ENCODE peak calls at places on chromosomes 6 and 20, in four cellular contexts. Z, Q, J and K are unnamed samples. For H3K4me1, the result is how much of the 10 kb centered on the place peaks cover.

GRCh38 chr6:139981810-139982550 is 607.5 kb upstream of the CITED2 start:
- DNase-seq in Z (peak), Q (no peak), J (peak), K (no peak)

GRCh38 chr20:53247460-53248103 is 275.4 kb downstream of the TSHZ2 start:
- DNase-seq in Z (no peak), Q (no peak), J (no peak), K (no peak)

GRCh38 chr6:93784794-93785757 is 365.7 kb upstream of the EPHA7 start:
- DNase-seq in Z (no peak), Q (no peak), J (peak), K (no peak)

GRCh38 chr6:117425431-117426153 is at the start of gene ROS1:
- DNase-seq in Z (no peak), Q (no peak), J (no peak), K (no peak)

GRCh38 chr6:105276374-105276773 is 96.6 kb upstream of the POPDC3 start:
- DNase-seq in Z (no peak), Q (no peak), J (no peak), K (no peak)

GRCh38 chr20:42972591-42972990 is 217.1 kb downstream of the PTPRT start:
- DNase-seq in Z (no peak), Q (no peak), J (no peak), K (no peak)

GRCh38 chr20:38153011-38153329 is 12.1 kb downstream of the TGM2 start:
- DNase-seq in Z (no peak), Q (no peak), J (no peak), K (no peak)

GRCh38 chr6:42093582-42094329 is 43.4 kb downstream of the TAF8 start:
- DNase-seq in Z (peak), Q (peak), J (peak), K (no peak)

GRCh38 chr20:46558511-46558959 is 8.1 kb upstream of the OCSTAMP start:
- DNase-seq in Z (no peak), Q (peak), J (peak), K (peak)

GRCh38 chr20:24953621-24954133 is 4.6 kb downstream of the CST7 start:
- DNase-seq in Z (no peak), Q (peak), J (no peak), K (no peak)
- H3K4me1 ChIP-seq in Z (under half), Q (under half), J (under half), K (under half)

GRCh38 chr20:10711903-10712373 is 38.1 kb upstream of the JAG1 start:
- DNase-seq in Z (no peak), Q (no peak), J (no peak), K (no peak)

GRCh38 chr20:10714236-10714975 is 40.6 kb upstream of the JAG1 start:
- DNase-seq in Z (no peak), Q (no peak), J (no peak), K (no peak)

GRCh38 chr20:10716855-10717254 is 43.1 kb upstream of the JAG1 start:
- DNase-seq in Z (no peak), Q (no peak), J (no peak), K (no peak)

GRCh38 chr20:10713161-10713560 is 39.4 kb upstream of the JAG1 start:
- DNase-seq in Z (no peak), Q (no peak), J (no peak), K (no peak)

DNA sequence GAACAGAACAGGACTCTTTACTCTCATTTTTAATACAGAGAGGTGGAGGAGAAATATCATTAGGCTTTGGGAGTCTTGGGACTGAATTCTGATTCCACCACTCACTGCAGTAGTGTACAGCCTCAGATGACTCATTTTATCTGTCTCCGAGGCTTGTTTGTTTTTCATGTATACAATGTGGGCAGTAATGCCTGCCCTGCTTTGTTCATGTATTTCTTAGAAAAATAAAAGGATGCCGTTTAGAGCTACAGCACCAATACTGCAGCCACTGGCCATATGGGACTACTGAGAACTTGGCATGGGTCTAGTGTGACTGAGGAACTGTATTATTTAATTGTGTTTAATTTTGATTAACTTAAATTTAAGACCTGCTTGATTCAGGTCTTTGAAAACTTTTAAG is 41.2 kb upstream of the JAG1 start:
- DNase-seq in Z (no peak), Q (no peak), J (peak), K (no peak)
- H3K4me1 ChIP-seq in Z (under half), Q (under half), J (under half), K (under half)

GRCh38 chr6:157760137-157760536 is 62.9 kb upstream of the SNX9 start:
- DNase-seq in Z (no peak), Q (no peak), J (no peak), K (no peak)

GRCh38 chr6:157759028-157759427 is 64.0 kb upstream of the SNX9 start:
- DNase-seq in Z (no peak), Q (no peak), J (no peak), K (no peak)

GRCh38 chr6:157761926-157762325 is 61.1 kb upstream of the SNX9 start:
- DNase-seq in Z (no peak), Q (no peak), J (no peak), K (no peak)

GRCh38 chr6:157761331-157761921 is 61.6 kb upstream of the SNX9 start:
- DNase-seq in Z (no peak), Q (no peak), J (peak), K (no peak)

GRCh38 chr6:157760589-157761330 is 62.3 kb upstream of the SNX9 start:
- DNase-seq in Z (no peak), Q (no peak), J (peak), K (no peak)
- H3K4me1 ChIP-seq in Z (under half), Q (half or more), J (half or more), K (under half)

GRCh38 chr6:144416244-144416643 is 131.1 kb downstream of the UTRN start:
- DNase-seq in Z (no peak), Q (no peak), J (no peak), K (no peak)
- H3K4me1 ChIP-seq in Z (under half), Q (under half), J (under half), K (under half)

DNA sequence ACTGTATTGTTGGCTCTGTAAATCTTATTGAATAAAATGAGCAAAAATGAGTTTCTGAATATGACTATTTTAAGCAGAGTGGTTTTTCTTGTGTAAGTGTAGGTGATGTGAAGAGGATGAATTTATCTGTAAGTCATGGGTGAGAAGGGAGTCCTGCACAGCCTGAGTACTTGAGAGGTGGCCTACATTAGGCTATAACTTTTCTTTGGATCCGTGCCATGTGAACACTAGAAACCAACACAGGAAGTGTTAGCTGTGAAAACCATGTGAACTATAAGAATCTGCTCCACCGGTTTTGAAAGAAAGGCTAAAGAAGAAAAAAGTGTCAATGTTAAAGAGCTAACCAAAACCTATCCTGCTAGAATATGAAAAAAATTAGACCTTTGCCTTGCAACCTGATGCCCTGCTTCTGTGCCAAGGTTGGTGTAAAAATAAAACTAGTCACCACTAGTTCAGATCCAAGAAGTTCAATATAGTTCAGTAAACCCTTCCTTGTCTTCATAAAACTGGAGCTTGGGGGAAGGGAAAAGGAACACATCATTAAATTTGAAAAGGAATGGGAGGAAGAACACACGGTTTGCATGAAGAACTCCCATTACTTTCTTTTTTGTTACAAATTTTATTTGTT is 21.3 kb downstream of the PLCB1 start:
- DNase-seq in Z (peak), Q (no peak), J (no peak), K (no peak)
- H3K4me1 ChIP-seq in Z (under half), Q (under half), J (half or more), K (under half)

GRCh38 chr20:48843125-48843806 is 15.5 kb upstream of the PREX1 start:
- DNase-seq in Z (no peak), Q (no peak), J (peak), K (no peak)

GRCh38 chr20:48839083-48839482 is 11.3 kb upstream of the PREX1 start:
- DNase-seq in Z (no peak), Q (no peak), J (no peak), K (no peak)

GRCh38 chr20:48839518-48839917 is 11.7 kb upstream of the PREX1 start:
- DNase-seq in Z (no peak), Q (no peak), J (no peak), K (no peak)

GRCh38 chr20:48841196-48841860 is 13.5 kb upstream of the PREX1 start:
- DNase-seq in Z (no peak), Q (no peak), J (no peak), K (no peak)

DNA sequence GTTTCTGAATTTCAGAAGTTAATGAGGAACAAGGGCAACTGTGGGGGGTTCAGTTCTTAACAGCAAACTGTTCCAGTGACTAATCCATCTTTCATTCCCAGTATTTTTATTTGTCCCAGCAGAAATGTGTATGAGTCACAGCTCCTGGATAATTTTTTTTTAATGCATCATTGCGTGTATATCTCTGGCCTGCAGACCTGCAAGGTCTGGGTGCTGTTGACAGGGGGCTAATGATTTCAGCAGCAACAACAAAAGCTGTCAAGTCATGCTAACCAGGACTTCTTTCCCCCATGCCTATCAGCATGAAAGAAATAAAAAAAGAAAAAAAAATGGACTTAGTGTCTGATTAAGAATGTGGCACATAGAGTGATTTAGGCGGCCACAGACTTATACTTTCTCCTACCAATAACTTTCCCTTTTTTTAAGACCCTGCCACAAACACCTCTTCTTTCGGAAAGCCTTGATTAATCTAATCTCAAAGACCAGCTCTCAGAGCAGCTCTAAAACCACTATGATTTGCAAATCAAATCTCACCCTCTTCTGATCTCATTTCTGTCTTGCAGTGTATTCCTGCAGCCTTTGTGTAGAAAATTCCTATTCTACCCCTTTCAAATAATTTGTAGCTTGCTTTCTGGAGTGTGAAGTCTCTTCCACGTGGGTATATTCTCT is 14.2 kb upstream of the PREX1 start:
- DNase-seq in Z (no peak), Q (no peak), J (peak), K (no peak)
- H3K4me1 ChIP-seq in Z (under half), Q (under half), J (under half), K (under half)

GRCh38 chr6:41051873-41052272 is 1.1 kb upstream of the APOBEC2 start:
- DNase-seq in Z (no peak), Q (no peak), J (no peak), K (no peak)

GRCh38 chr6:41049548-41049947 is 3.5 kb upstream of the APOBEC2 start:
- DNase-seq in Z (peak), Q (no peak), J (no peak), K (no peak)

GRCh38 chr6:41049955-41050354 is 3.0 kb upstream of the APOBEC2 start:
- DNase-seq in Z (no peak), Q (no peak), J (no peak), K (no peak)

GRCh38 chr6:41055149-41055548 is 2.1 kb downstream of the APOBEC2 start:
- DNase-seq in Z (peak), Q (no peak), J (no peak), K (no peak)

GRCh38 chr6:41053056-41053455 is at the start of gene APOBEC2:
- DNase-seq in Z (peak), Q (no peak), J (no peak), K (no peak)
- H3K4me1 ChIP-seq in Z (half or more), Q (under half), J (under half), K (under half)

GRCh38 chr6:81031429-81031828 is 721.1 kb downstream of the TENT5A start:
- DNase-seq in Z (no peak), Q (no peak), J (peak), K (no peak)

GRCh38 chr6:81023007-81023582 is 729.4 kb downstream of the TENT5A start:
- DNase-seq in Z (peak), Q (no peak), J (no peak), K (no peak)

GRCh38 chr6:81023708-81024107 is 728.8 kb downstream of the TENT5A start:
- DNase-seq in Z (no peak), Q (no peak), J (no peak), K (no peak)

DNA sequence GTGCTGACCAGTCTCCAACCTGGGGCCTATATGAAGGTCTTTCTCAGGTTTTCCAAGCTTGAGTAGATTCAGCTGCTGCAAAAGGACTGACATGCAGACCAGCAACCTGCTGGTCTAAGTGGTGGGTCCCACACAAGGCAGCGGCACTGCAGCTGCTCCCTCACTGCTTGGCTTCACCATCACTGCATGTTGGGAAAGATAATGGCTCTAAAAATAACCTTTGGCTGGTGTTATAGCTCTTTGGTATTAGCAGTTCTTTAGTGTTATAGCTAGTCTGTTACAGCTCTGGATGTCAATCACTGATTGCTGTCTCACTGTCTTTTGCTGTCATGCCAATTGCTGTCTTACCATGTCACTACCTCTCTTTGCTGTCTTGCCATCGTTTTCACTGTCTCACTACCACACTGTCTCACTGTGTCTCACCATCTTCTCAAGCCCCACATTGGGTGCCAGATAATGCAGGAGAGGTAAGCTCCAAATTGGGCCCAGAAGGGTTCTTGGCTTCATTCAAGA is 726.4 kb downstream of the TENT5A start:
- DNase-seq in Z (no peak), Q (no peak), J (no peak), K (no peak)
- H3K4me1 ChIP-seq in Z (under half), Q (under half), J (under half), K (under half)